ENCODE peak calls at places on chromosomes 6 and 20, in nine cellular contexts. C is mesenchymal stem cell; Q is IMR-90; F is substantia nigra; H is body of pancreas; K is effector memory CD4-positive, alpha-beta T cell; J is stomach; T is heart right ventricle; A is neural progenitor cell. G is an unnamed sample.

GRCh38 chr6:136684483-136684882 is 107.8 kb downstream of the MAP3K5 start:
- DNase-seq in Q (no peak), T (peak), J (no peak), H (no peak), F (no peak), C (no peak), K (no peak), A (no peak), G (no peak)

GRCh38 chr20:36604952-36605308 is 649 bp upstream of the RAB5IF start:
- DNase-seq in Q (no peak), T (peak), F (peak), H (peak), K (peak), A (peak), C (no peak), J (peak), G (no peak)

GRCh38 chr6:34817337-34817910 is 25.5 kb downstream of the BLTP3A start:
- DNase-seq in J (no peak), F (no peak), H (no peak), C (peak), A (no peak), T (no peak), Q (no peak), K (no peak), G (no peak)

GRCh38 chr6:24574809-24575208 is 71.2 kb downstream of the KIAA0319 start:
- DNase-seq in Q (no peak), F (peak), K (no peak), A (no peak), C (no peak), H (no peak), T (no peak), J (no peak), G (no peak)

GRCh38 chr6:5471637-5472430 is 210.5 kb downstream of the FARS2 start:
- DNase-seq in K (no peak), T (no peak), Q (no peak), H (no peak), F (no peak), A (peak), C (peak), J (no peak), G (no peak)

GRCh38 chr6:15507221-15507620 is 155.6 kb downstream of the DTNBP1 start:
- DNase-seq in Q (no peak), F (no peak), A (no peak), C (no peak), K (no peak), H (no peak), T (no peak), J (no peak), G (no peak)

GRCh38 chr6:137832110-137832509 is 34.9 kb upstream of the TNFAIP3 start:
- DNase-seq in F (no peak), Q (peak), T (no peak), J (no peak), C (peak), K (no peak), A (no peak), H (no peak), G (no peak)

GRCh38 chr6:47420394-47421371 is 56.9 kb upstream of the CD2AP start:
- DNase-seq in H (peak), A (no peak), C (no peak), F (no peak), T (no peak), K (no peak), J (no peak), Q (peak), G (no peak)

DNA sequence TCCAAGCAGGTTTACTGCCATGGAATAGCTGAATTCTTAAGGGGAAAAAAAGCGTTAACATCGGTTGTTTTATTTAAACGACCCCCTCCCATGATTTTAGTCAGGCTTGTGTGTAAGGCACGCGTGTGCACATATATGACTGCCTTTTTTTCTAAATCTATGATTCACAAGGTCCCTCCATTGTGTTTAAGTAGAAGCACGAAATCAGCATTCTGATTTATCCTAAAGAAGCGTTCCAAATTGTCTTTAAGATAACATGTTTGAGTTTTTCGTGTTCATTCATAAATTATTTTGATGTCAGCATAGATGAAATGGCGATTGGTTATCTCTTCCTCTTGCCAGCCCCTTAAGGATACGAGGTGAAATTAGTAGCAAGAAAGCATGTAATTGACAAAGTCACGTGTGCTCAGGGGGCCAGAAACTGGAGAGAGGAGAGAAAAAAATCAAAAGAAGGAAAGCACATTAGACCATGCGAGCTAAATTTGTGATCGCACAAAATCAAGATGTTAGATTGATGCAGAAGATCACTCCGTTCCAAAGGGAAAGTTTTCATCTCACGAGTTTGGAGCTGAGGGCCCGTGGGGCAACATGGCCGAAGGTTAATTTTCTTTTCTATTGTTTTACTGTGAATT is at the start of gene LIN28B:
- DNase-seq in T (no peak), Q (no peak), J (no peak), H (no peak), C (peak), A (peak), F (no peak), K (no peak), G (no peak)
- H3K27ac ChIP-seq in T (no peak), Q (no peak), J (no peak), H (no peak), C (peak), A (peak), F (no peak), K (no peak), G (peak)

GRCh38 chr6:71402101-71402500 is 113.5 kb downstream of the OGFRL1 start:
- DNase-seq in H (no peak), Q (no peak), A (no peak), J (no peak), K (no peak), F (no peak), C (no peak), T (no peak), G (no peak)
- H3K27ac ChIP-seq in H (peak), Q (peak), A (no peak), J (no peak), K (no peak), F (no peak), C (peak), T (no peak), G (no peak)

GRCh38 chr6:142763205-142763604 is 181.8 kb downstream of the HIVEP2 start:
- DNase-seq in F (no peak), A (no peak), Q (peak), C (no peak), K (no peak), T (no peak), J (no peak), H (no peak), G (no peak)
- H3K27ac ChIP-seq in F (no peak), A (no peak), Q (no peak), C (no peak), K (no peak), T (no peak), J (no peak), H (no peak), G (no peak)

GRCh38 chr6:135088232-135088760 is 33.7 kb upstream of the HBS1L start:
- DNase-seq in H (no peak), J (no peak), C (no peak), F (no peak), Q (no peak), K (no peak), T (no peak), A (no peak), G (no peak)
- H3K27ac ChIP-seq in H (no peak), J (no peak), C (no peak), F (no peak), Q (no peak), K (no peak), T (no peak), A (no peak), G (no peak)

G was measured in CD8-positive, alpha-beta memory T cell.